ENCODE peak calls at places on chromosomes 4 and X, in four cellular contexts. Y is GM04503, R is NCI-H1092, C is T-helper 1 cell. Z is an unnamed sample.

GRCh38 chr4:7941111-7942018 is 1.7 kb upstream of the AFAP1 start:
- DNase-seq in Y (no peak), R (no peak), C (no peak), Z (no peak)

GRCh38 chr4:86508436-86508835 is 85.7 kb upstream of the PTPN13 start:
- DNase-seq in Y (no peak), R (no peak), C (no peak), Z (no peak)

GRCh38 chr4:127965803-127966175 is 583 bp downstream of the ABHD18 start:
- DNase-seq in Y (peak; percentile 4), R (peak; percentile 26), C (peak; percentile 68), Z (peak; percentile 36)

GRCh38 chrX:150355898-150356297 is 7.2 kb upstream of the MAMLD1 start:
- DNase-seq in Y (no peak), R (no peak), C (no peak), Z (no peak)

GRCh38 chr4:183355405-183355804 is 33.2 kb upstream of the CLDN24 start:
- DNase-seq in Y (peak; percentile 54), R (no peak), C (no peak), Z (no peak)

GRCh38 chrX:85244411-85245210 is 820 bp downstream of the ZNF711 start:
- DNase-seq in Y (no peak), R (peak; percentile 39), C (no peak), Z (no peak)

GRCh38 chr4:170093978-170094377 is 4.2 kb upstream of the AADAT start:
- DNase-seq in Y (no peak), R (no peak), C (no peak), Z (no peak)

GRCh38 chr4:147054241-147054902 is 108.7 kb upstream of the TTC29 start:
- DNase-seq in Y (no peak), R (no peak), C (no peak), Z (no peak)

GRCh38 chr4:112518675-112519074 is 2.7 kb upstream of the NEUROG2 start:
- DNase-seq in Y (no peak), R (no peak), C (no peak), Z (no peak)

GRCh38 chrX:83160096-83160495 is 348.0 kb upstream of the POU3F4 start:
- DNase-seq in Y (no peak), R (no peak), C (no peak), Z (no peak)

GRCh38 chrX:53688300-53688699 is 1.8 kb upstream of the HUWE1 start:
- DNase-seq in Y (no peak), R (no peak), C (no peak), Z (no peak)

GRCh38 chr4:7781361-7781760 is 158.3 kb downstream of the AFAP1 start:
- DNase-seq in Y (no peak), R (no peak), C (no peak), Z (no peak)

GRCh38 chr4:113049421-113050355 is at the start of gene ANK2:
- DNase-seq in Y (no peak), R (peak; percentile 31), C (no peak), Z (no peak)

GRCh38 chrX:38754102-38754790 is 47.0 kb upstream of the MID1IP1 start:
- DNase-seq in Y (peak; percentile 3), R (peak; percentile 23), C (peak; percentile 33), Z (no peak)

GRCh38 chr4:65399131-65399530 is 271.2 kb downstream of the EPHA5 start:
- DNase-seq in Y (no peak), R (peak; percentile 5), C (no peak), Z (no peak)

GRCh38 chrX:39309018-39309620 is 507.9 kb downstream of the MID1IP1 start:
- DNase-seq in Y (no peak), R (no peak), C (peak; percentile 36), Z (no peak)

GRCh38 chrX:17537652-17538301 is 162.8 kb downstream of the NHS start:
- DNase-seq in Y (no peak), R (no peak), C (no peak), Z (no peak)

GRCh38 chr4:25890653-25891485 is 23.2 kb upstream of the SMIM20 start:
- DNase-seq in Y (no peak), R (peak; percentile 13), C (no peak), Z (no peak)

GRCh38 chr4:77263247-77263646 is 106.2 kb downstream of the CCNG2 start:
- DNase-seq in Y (no peak), R (no peak), C (no peak), Z (no peak)

GRCh38 chr4:62881210-62881609 is 1528.0 kb downstream of the TECRL start:
- DNase-seq in Y (no peak), R (no peak), C (no peak), Z (no peak)

GRCh38 chr4:54525602-54526001 is 132.2 kb upstream of the KIT start:
- DNase-seq in Y (peak; percentile 92), R (no peak), C (no peak), Z (no peak)

GRCh38 chrX:17669891-17670290 is 67.4 kb upstream of the SCML1 start:
- DNase-seq in Y (no peak), R (no peak), C (no peak), Z (no peak)

GRCh38 chr4:107825072-107825789 is 499 bp downstream of the SGMS2 start:
- DNase-seq in Y (no peak), R (peak; percentile 42), C (peak; percentile 1), Z (no peak)